ENCODE peak calls at places on chromosome 16, in ten cellular contexts. Z, C, E, J, S, K, V, R, U and Q are unnamed samples.

GRCh38 chr16:10834130-10834529 is 15.5 kb upstream of the TVP23A start:
- DNase-seq in J (no peak), U (no peak), Z (no peak), K (no peak), V (no peak), S (no peak), R (no peak), C (no peak), E (no peak), Q (no peak)

GRCh38 chr16:48081656-48082055 is 74.1 kb downstream of the ABCC12 start:
- DNase-seq in J (no peak), E (peak), C (no peak), S (no peak), K (peak), V (no peak), Z (no peak), R (peak), U (peak), Q (no peak)

GRCh38 chr16:89007371-89008249 is 30.6 kb upstream of the CBFA2T3 start:
- DNase-seq in Z (no peak), U (no peak), C (no peak), S (no peak), R (no peak), K (no peak), E (no peak), J (no peak), V (no peak), Q (no peak)

GRCh38 chr16:63289834-63290460 is 1253.7 kb upstream of the CDH8 start:
- DNase-seq in U (peak), E (no peak), V (no peak), C (no peak), R (peak), S (peak), K (peak), J (no peak), Z (no peak), Q (peak)

GRCh38 chr16:48613061-48613957 is 3.3 kb upstream of the N4BP1 start:
- DNase-seq in R (no peak), V (no peak), S (no peak), C (no peak), Z (no peak), K (no peak), J (no peak), E (peak), U (peak), Q (no peak)

GRCh38 chr16:381788-382717 is at the start of gene PGAP6:
- DNase-seq in U (peak), J (peak), S (no peak), C (peak), R (no peak), V (peak), K (peak), E (peak), Z (no peak), Q (peak)

GRCh38 chr16:35564148-35564547 is 2104.7 kb downstream of the TP53TG3F start:
- DNase-seq in E (no peak), U (no peak), J (no peak), C (no peak), V (no peak), R (no peak), K (no peak), Z (no peak), S (no peak), Q (no peak)

GRCh38 chr16:35399133-35399532 is 1939.7 kb downstream of the TP53TG3F start:
- DNase-seq in U (no peak), E (no peak), J (no peak), V (no peak), R (no peak), S (no peak), K (no peak), C (no peak), Z (no peak), Q (no peak)

GRCh38 chr16:17850626-17851265 is 380.0 kb upstream of the XYLT1 start:
- DNase-seq in J (no peak), R (no peak), V (no peak), Z (no peak), S (no peak), K (no peak), E (no peak), U (no peak), C (no peak), Q (peak)

GRCh38 chr16:25065899-25066298 is 45.6 kb upstream of the LCMT1 start:
- DNase-seq in J (no peak), U (no peak), Z (no peak), R (no peak), V (no peak), K (no peak), E (no peak), C (no peak), S (no peak), Q (no peak)

GRCh38 chr16:49287572-49287971 is 5.9 kb upstream of the CBLN1 start:
- DNase-seq in V (no peak), S (no peak), J (no peak), K (no peak), E (no peak), R (no peak), Z (no peak), U (no peak), C (no peak), Q (no peak)

GRCh38 chr16:7524419-7524818 is 191.8 kb downstream of the RBFOX1 start:
- DNase-seq in E (no peak), Z (no peak), R (no peak), K (no peak), C (no peak), J (no peak), S (no peak), V (no peak), U (no peak), Q (no peak)

GRCh38 chr16:79372504-79373184 is 227.9 kb downstream of the MAF start:
- DNase-seq in R (peak), J (no peak), C (no peak), V (no peak), K (peak), Z (no peak), U (peak), S (no peak), E (no peak), Q (no peak)

GRCh38 chr16:68298907-68299515 is 11.7 kb downstream of the SLC7A6OS start:
- DNase-seq in C (peak), U (peak), S (peak), K (peak), V (peak), R (peak), Z (no peak), E (peak), J (no peak), Q (no peak)

GRCh38 chr16:75578212-75578611 is 12.0 kb downstream of the GABARAPL2 start:
- DNase-seq in K (no peak), V (no peak), R (no peak), E (no peak), S (no peak), C (no peak), Z (no peak), J (no peak), U (no peak), Q (no peak)

GRCh38 chr16:14232106-14232890 is 161.2 kb downstream of the MRTFB start:
- DNase-seq in K (no peak), V (no peak), C (no peak), J (no peak), R (peak), U (no peak), Z (no peak), S (no peak), E (peak), Q (peak)

GRCh38 chr16:76656951-76657498 is 379.8 kb downstream of the CNTNAP4 start:
- DNase-seq in J (no peak), V (no peak), S (no peak), R (no peak), Z (no peak), K (no peak), E (no peak), C (no peak), U (no peak), Q (no peak)

GRCh38 chr16:79150128-79150527 is 450.4 kb downstream of the MAF start:
- DNase-seq in E (no peak), C (no peak), Z (no peak), V (no peak), S (no peak), U (no peak), K (no peak), R (no peak), J (no peak), Q (no peak)

GRCh38 chr16:72740346-72740745 is 307.6 kb downstream of the ZFHX3 start:
- DNase-seq in K (no peak), J (no peak), S (no peak), C (no peak), Z (no peak), U (no peak), E (peak), R (no peak), V (no peak), Q (no peak)

GRCh38 chr16:47475786-47476185 is 14.7 kb downstream of the PHKB start:
- DNase-seq in J (no peak), C (no peak), U (no peak), V (no peak), Z (no peak), S (no peak), R (peak), E (peak), K (no peak), Q (no peak)

GRCh38 chr16:54921229-54921824 is 9.3 kb upstream of the IRX5 start:
- DNase-seq in U (peak), V (no peak), J (no peak), E (no peak), K (no peak), S (no peak), C (no peak), Z (no peak), R (peak), Q (no peak)

GRCh38 chr16:48834576-48834975 is 224.6 kb upstream of the N4BP1 start:
- DNase-seq in J (no peak), S (no peak), Z (no peak), E (no peak), K (no peak), R (peak), V (no peak), U (no peak), C (no peak), Q (no peak)

GRCh38 chr16:17512636-17513220 is 42.0 kb upstream of the XYLT1 start:
- DNase-seq in R (peak), J (no peak), S (no peak), C (no peak), K (no peak), V (no peak), E (peak), Z (no peak), U (no peak), Q (no peak)

GRCh38 chr16:70428178-70428998 is 10.5 kb downstream of the ST3GAL2 start:
- DNase-seq in U (peak), Z (no peak), K (peak), E (peak), S (peak), R (peak), J (no peak), C (peak), V (peak), Q (peak)

GRCh38 chr16:83957296-83957855 is 4.3 kb downstream of the OSGIN1 start:
- DNase-seq in U (no peak), K (no peak), J (no peak), C (no peak), E (no peak), S (no peak), V (no peak), R (no peak), Z (no peak), Q (no peak)

GRCh38 chr16:15434425-15435215 is at the start of gene BMERB1:
- DNase-seq in S (peak), E (peak), U (peak), C (peak), K (peak), R (peak), Z (peak), J (peak), V (peak), Q (peak)

GRCh38 chr16:69112285-69113129 is 7.1 kb downstream of the HAS3 start:
- DNase-seq in J (peak), U (peak), V (no peak), Z (peak), E (peak), C (peak), R (peak), S (peak), K (no peak), Q (peak)

GRCh38 chr16:28981517-28981916 is 3.3 kb upstream of the LAT start:
- DNase-seq in S (no peak), V (no peak), R (peak), J (no peak), C (no peak), Z (no peak), U (no peak), K (peak), E (no peak), Q (peak)

GRCh38 chr16:28974437-28975157 is at the start of gene SPNS1:
- DNase-seq in J (peak), R (peak), U (peak), Z (peak), E (peak), V (peak), K (peak), C (peak), S (peak), Q (peak)

GRCh38 chr16:28975158-28975603 is 603 bp downstream of the SPNS1 start:
- DNase-seq in C (no peak), S (no peak), U (peak), R (no peak), K (peak), Z (no peak), J (no peak), V (no peak), E (no peak), Q (peak)

GRCh38 chr16:28980929-28981328 is 3.9 kb upstream of the LAT start:
- DNase-seq in Z (no peak), C (no peak), V (no peak), J (no peak), R (no peak), E (no peak), S (no peak), K (no peak), U (no peak), Q (no peak)

DNA sequence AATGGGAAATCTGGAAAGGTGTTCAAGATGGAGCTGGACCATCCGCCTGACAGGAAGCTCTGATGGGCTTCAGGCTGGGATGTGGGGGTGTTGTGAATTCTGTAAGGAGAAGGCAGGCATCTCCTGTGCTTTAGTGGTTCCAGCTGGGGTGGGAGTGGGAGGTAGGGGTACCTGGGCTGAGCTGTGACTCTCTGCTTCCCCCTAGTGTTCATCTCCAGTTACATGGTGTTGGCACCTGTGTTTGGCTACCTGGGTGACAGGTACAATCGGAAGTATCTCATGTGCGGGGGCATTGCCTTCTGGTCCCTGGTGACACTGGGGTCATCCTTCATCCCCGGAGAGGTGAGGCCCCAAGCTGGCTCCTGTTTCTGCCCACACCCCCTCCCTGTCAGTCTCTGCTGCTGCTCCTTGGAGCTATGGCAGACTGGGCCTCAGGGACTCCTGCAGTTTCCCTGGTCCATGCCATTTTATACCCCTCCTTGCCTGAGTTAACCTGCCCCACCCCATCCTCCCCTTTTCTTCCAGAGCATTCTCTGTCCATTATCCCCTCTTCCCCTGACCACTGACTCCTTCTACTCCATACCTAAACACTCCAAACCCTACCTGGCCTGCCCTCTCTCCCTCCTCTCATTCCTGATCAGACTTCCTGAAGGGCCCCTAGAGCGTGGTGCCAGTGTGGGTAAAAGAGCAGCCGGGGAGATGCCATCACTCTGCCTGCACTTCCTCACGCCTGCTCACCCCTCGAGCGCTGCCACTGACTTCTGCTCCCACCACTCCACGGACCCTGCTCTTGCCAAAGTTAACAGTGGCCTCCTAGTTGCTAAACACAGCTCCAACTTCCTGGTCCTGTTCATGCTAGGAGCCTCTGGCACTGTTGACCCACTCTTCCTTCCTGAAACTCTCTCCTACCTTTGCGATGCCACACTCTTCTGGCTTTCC is 3.4 kb downstream of the SPNS1 start:
- DNase-seq in K (peak), R (no peak), Z (no peak), J (no peak), C (no peak), U (no peak), V (no peak), S (no peak), E (no peak), Q (peak)
- TF ChIP-seq CTCF in K (peak), R (peak), Z (peak), J (no peak), C (peak), U (peak), V (peak), S (peak), E (no peak), Q (peak)

GRCh38 chr16:71723537-71724319 is 773 bp downstream of the PHLPP2 start:
- DNase-seq in V (peak), Z (peak), K (peak), U (peak), S (peak), C (peak), R (peak), E (peak), J (peak), Q (peak)
- TF ChIP-seq CTCF in V (no peak), Z (peak), K (no peak), U (no peak), S (no peak), C (no peak), R (no peak), E (no peak), J (no peak), Q (no peak)

GRCh38 chr16:85753976-85754375 is 3.1 kb upstream of the C16orf74 start:
- DNase-seq in U (no peak), S (no peak), Z (no peak), R (no peak), K (no peak), C (no peak), J (no peak), E (no peak), V (no peak), Q (no peak)

GRCh38 chr16:85751665-85752501 is 987 bp upstream of the C16orf74 start:
- DNase-seq in V (no peak), J (peak), S (no peak), K (peak), R (no peak), E (peak), C (no peak), U (no peak), Z (no peak), Q (no peak)

GRCh38 chr16:85754403-85754802 is 3.5 kb upstream of the C16orf74 start:
- DNase-seq in S (no peak), E (no peak), V (no peak), Z (no peak), J (peak), R (no peak), U (no peak), C (no peak), K (no peak), Q (no peak)

GRCh38 chr16:85753559-85753958 is 2.7 kb upstream of the C16orf74 start:
- DNase-seq in K (no peak), R (no peak), Z (no peak), C (no peak), U (no peak), V (no peak), J (no peak), S (no peak), E (no peak), Q (no peak)

GRCh38 chr16:85752511-85753420 is 1.9 kb upstream of the C16orf74 start:
- DNase-seq in K (peak), U (peak), J (peak), V (no peak), Z (no peak), E (peak), S (no peak), R (no peak), C (peak), Q (peak)
- TF ChIP-seq CTCF in K (peak), U (peak), J (no peak), V (no peak), Z (peak), E (peak), S (peak), R (no peak), C (peak), Q (no peak)

DNA sequence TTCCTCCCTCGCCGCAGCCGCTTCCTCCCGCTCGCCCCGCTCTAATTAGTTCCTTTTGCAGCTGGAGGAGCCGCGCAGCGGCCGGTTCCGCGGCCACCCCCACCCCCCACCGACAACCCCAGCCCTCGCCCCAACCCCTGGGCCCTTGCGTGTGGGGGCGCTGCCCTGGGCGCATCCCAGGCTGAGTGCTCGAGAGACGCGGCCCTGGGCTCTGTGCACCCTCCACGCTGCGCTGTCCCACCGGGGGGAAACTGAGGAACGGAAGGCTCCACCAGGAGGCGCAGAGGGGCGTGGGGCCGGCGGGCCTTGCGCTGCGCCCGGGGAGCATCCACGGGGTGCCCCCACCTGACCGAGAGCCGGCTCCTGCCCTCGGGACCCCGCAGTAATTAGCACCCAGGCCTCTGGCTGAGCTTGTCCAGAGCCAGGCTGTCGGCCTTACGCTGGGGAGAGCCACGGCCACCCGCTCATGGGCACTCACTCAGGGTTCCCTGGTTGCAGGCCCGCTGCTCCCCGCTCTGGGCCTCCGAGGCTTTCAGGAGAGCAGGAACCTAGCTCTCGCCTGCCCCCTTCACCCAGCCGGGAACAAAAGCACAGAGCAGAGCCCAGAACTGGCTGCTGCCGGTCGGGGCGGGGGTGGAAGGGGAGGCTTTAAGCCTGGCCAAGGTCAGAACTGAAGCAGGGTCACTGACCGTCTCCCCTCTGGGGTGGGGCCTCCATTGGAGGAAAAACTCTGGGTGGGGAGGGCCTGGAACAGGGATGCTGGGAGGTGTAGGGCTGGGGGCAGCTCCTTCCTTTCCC is 12.1 kb downstream of the GLIS2 start:
- DNase-seq in V (peak), Z (no peak), E (peak), C (peak), J (peak), K (no peak), S (peak), U (peak), R (peak), Q (peak)
- TF ChIP-seq CTCF in V (peak), Z (peak), E (peak), C (peak), J (no peak), K (peak), S (peak), U (peak), R (peak), Q (peak)

GRCh38 chr16:5508371-5508770 is 410.8 kb upstream of the EEF2KMT start:
- DNase-seq in J (no peak), K (no peak), S (no peak), R (no peak), V (no peak), E (no peak), U (no peak), C (no peak), Z (no peak), Q (no peak)

GRCh38 chr16:5502944-5503343 is 405.3 kb upstream of the EEF2KMT start:
- DNase-seq in U (no peak), R (no peak), Z (no peak), V (no peak), C (no peak), S (no peak), E (no peak), J (no peak), K (no peak), Q (no peak)

GRCh38 chr16:5504028-5504758 is 406.6 kb upstream of the EEF2KMT start:
- DNase-seq in V (no peak), U (no peak), E (no peak), Z (no peak), J (no peak), K (no peak), C (peak), S (peak), R (no peak), Q (no peak)

GRCh38 chr16:5505093-5505887 is 407.7 kb upstream of the EEF2KMT start:
- DNase-seq in K (no peak), C (no peak), R (no peak), J (no peak), E (no peak), S (no peak), V (no peak), U (no peak), Z (no peak), Q (no peak)

GRCh38 chr16:5506021-5506420 is 408.4 kb upstream of the EEF2KMT start:
- DNase-seq in S (no peak), U (no peak), C (no peak), Z (no peak), K (no peak), V (no peak), R (no peak), E (no peak), J (no peak), Q (no peak)
- TF ChIP-seq CTCF in S (no peak), U (no peak), C (no peak), Z (no peak), K (no peak), V (no peak), R (no peak), E (no peak), J (no peak), Q (no peak)

GRCh38 chr16:56869513-56870270 is 4.7 kb downstream of the SLC12A3 start:
- DNase-seq in J (peak), R (peak), S (no peak), E (no peak), V (no peak), C (no peak), U (peak), K (no peak), Z (no peak), Q (no peak)
- TF ChIP-seq CTCF in J (no peak), R (peak), S (no peak), E (peak), V (peak), C (no peak), U (peak), K (no peak), Z (peak), Q (no peak)

GRCh38 chr16:67284699-67285646 is 5.6 kb downstream of the PLEKHG4 start:
- DNase-seq in V (no peak), R (peak), J (no peak), K (no peak), Z (no peak), U (peak), C (no peak), E (peak), S (no peak), Q (peak)
- TF ChIP-seq CTCF in V (peak), R (peak), J (no peak), K (peak), Z (peak), U (peak), C (peak), E (peak), S (peak), Q (peak)